ENCODE peak calls at places on chromosomes 6 and 20, in eight cellular contexts. Z, Y, R, K, Q, J, I and T are unnamed samples.

GRCh38 chr6:13814938-13815575 is 700 bp upstream of the MCUR1 start:
- DNase-seq in Z (no peak), K (peak), I (no peak), Y (no peak), Q (no peak), R (no peak), J (no peak), T (no peak)

GRCh38 chr20:53611449-53611894 is 17.8 kb upstream of the ZNF217 start:
- DNase-seq in Z (no peak), K (peak), R (peak), Y (peak), J (peak), I (no peak), Q (peak), T (peak)

GRCh38 chr6:161161889-161162624 is 111.8 kb downstream of the AGPAT4 start:
- DNase-seq in K (peak), Y (no peak), I (no peak), Q (no peak), J (no peak), R (no peak), Z (no peak), T (no peak)

GRCh38 chr6:69791065-69791471 is 5.7 kb downstream of the LMBRD1 start:
- DNase-seq in Y (peak), J (no peak), Q (no peak), R (no peak), K (no peak), Z (no peak), I (no peak), T (no peak)

GRCh38 chr6:73640179-73640750 is 13.5 kb downstream of the SLC17A5 start:
- DNase-seq in J (no peak), I (no peak), K (no peak), Y (no peak), R (no peak), Q (no peak), Z (no peak), T (no peak)

GRCh38 chr6:13767121-13767794 is 47.1 kb downstream of the MCUR1 start:
- DNase-seq in I (no peak), R (peak), J (no peak), Y (no peak), Z (no peak), Q (peak), K (peak), T (no peak)

GRCh38 chr20:50546729-50547314 is 36.6 kb downstream of the PTPN1 start:
- DNase-seq in K (no peak), J (no peak), I (no peak), R (peak), Q (no peak), Y (no peak), Z (no peak), T (no peak)

GRCh38 chr20:17655286-17655651 is 26.8 kb downstream of the RRBP1 start:
- DNase-seq in I (no peak), Y (no peak), K (no peak), Q (peak), R (peak), Z (no peak), J (no peak), T (no peak)

GRCh38 chr20:2150660-2151059 is 49.0 kb downstream of the STK35 start:
- DNase-seq in I (no peak), Q (no peak), K (no peak), R (no peak), Z (no peak), J (no peak), Y (peak), T (no peak)

GRCh38 chr20:24917797-24918578 is 31.1 kb upstream of the CST7 start:
- DNase-seq in Y (peak), R (peak), Z (no peak), J (peak), K (peak), I (peak), Q (peak), T (no peak)

GRCh38 chr6:30282522-30282921 is 44.2 kb upstream of the TRIM39 start:
- DNase-seq in Q (no peak), K (no peak), R (no peak), J (no peak), I (no peak), Y (no peak), Z (no peak), T (no peak)

GRCh38 chr6:45377041-45377554 is 636 bp downstream of the SUPT3H start:
- DNase-seq in R (peak), Q (no peak), Y (peak), Z (peak), I (no peak), J (no peak), K (peak), T (no peak)

GRCh38 chr6:99810942-99811633 is 182.9 kb downstream of the MCHR2 start:
- DNase-seq in Z (no peak), I (no peak), J (no peak), K (no peak), Y (no peak), Q (no peak), R (no peak), T (no peak)

GRCh38 chr20:45235995-45236394 is 14.8 kb downstream of the SEMG2 start:
- DNase-seq in Z (no peak), Y (no peak), J (no peak), Q (no peak), R (peak), K (no peak), I (peak), T (no peak)

GRCh38 chr6:106808758-106809157 is 165.8 kb downstream of the CD24 start:
- DNase-seq in I (no peak), Y (no peak), Q (no peak), R (no peak), J (no peak), Z (no peak), K (no peak), T (no peak)

GRCh38 chr6:106805017-106805335 is 169.6 kb downstream of the CD24 start:
- DNase-seq in K (no peak), R (no peak), Y (no peak), Q (no peak), Z (no peak), I (no peak), J (no peak), T (no peak)

GRCh38 chr6:106811088-106811686 is 163.3 kb downstream of the CD24 start:
- DNase-seq in Z (no peak), Q (no peak), R (no peak), J (no peak), Y (no peak), K (no peak), I (no peak), T (no peak)

GRCh38 chr6:106805771-106806170 is 168.8 kb downstream of the CD24 start:
- DNase-seq in K (no peak), Z (no peak), Y (no peak), R (no peak), Q (no peak), I (no peak), J (no peak), T (no peak)

GRCh38 chr6:106807946-106808611 is 166.4 kb downstream of the CD24 start:
- DNase-seq in R (no peak), J (no peak), Y (no peak), I (no peak), Q (no peak), Z (no peak), K (no peak), T (no peak)
- TF ChIP-seq CTCF in R (no peak), J (no peak), Y (no peak), I (no peak), Q (no peak), Z (no peak), K (no peak), T (no peak)

GRCh38 chr6:35140991-35141720 is at the start of gene TCP11:
- DNase-seq in Y (no peak), Q (no peak), J (no peak), R (no peak), I (peak), K (no peak), Z (no peak), T (no peak)
- H3K4me3 ChIP-seq in Y (no peak), Q (no peak), J (no peak), R (no peak), I (no peak), K (no peak), Z (peak), T (peak)

GRCh38 chr6:34143884-34144580 is 1.9 kb downstream of the GRM4 start:
- DNase-seq in Y (peak), R (peak), K (no peak), Q (no peak), J (no peak), I (peak), Z (no peak), T (no peak)
- TF ChIP-seq CTCF in Y (no peak), R (no peak), K (no peak), Q (peak), J (peak), I (peak), Z (no peak), T (no peak)

DNA sequence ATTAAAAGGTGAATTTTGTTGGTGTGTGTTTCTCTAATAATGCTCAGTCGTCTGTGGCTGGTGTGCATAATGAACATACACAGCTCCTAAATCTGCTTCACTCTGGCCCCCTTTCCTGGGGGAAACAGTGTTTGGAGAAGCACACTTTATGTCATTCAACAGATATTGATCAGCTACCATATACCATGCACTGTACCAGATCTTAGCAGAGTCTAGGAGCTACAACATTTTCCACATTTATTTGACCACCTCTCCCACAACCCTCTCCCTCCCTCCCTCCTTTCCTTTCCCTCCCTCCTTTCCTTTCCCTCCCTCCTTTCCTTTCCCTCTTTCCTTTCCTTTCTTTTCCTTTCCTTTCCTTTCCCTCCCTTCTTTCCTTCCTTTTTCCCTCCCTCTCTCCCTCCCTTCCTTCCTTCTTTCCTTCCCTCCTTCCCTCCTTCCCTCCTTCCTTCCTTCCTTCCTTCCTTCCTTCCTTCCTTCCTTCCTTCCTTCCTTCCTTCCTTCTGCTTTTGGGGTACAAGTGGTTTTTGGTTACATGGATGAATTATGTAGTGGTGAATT is 85.7 kb downstream of the PLCB4 start:
- DNase-seq in I (no peak), K (no peak), Z (no peak), R (no peak), Q (no peak), J (no peak), Y (no peak), T (no peak)
- H3K4me3 ChIP-seq in I (no peak), K (no peak), Z (no peak), R (no peak), Q (no peak), J (no peak), Y (no peak), T (no peak)

GRCh38 chr20:58963060-58963584 is 17.9 kb upstream of the NELFCD start:
- DNase-seq in Z (no peak), I (no peak), J (no peak), Q (no peak), K (no peak), R (no peak), Y (no peak), T (no peak)
- TF ChIP-seq CTCF in Z (no peak), I (no peak), J (no peak), Q (no peak), K (no peak), R (no peak), Y (no peak), T (no peak)